ENCODE peak calls at places on chromosomes 11 and 22, in four cellular contexts. One of them, this sample, is unnamed.

GRCh38 chr22:36180038-36180880 is 19.7 kb upstream of the APOL3 start:
- DNase-seq in upper lobe of right lung: peak; percentile 91
- DNase-seq in left lung: peak; percentile 91
- DNase-seq in body of pancreas: peak; percentile 92
- DNase-seq in this sample: no peak

GRCh38 chr22:46054091-46054877 is 77.3 kb upstream of the WNT7B start:
- DNase-seq in left lung: peak; percentile 92
- DNase-seq in upper lobe of right lung: no peak
- DNase-seq in body of pancreas: peak; percentile 72
- DNase-seq in this sample: no peak

GRCh38 chr11:70603064-70603755 is 204.9 kb downstream of the CTTN start:
- DNase-seq in upper lobe of right lung: no peak
- DNase-seq in left lung: no peak
- DNase-seq in body of pancreas: no peak
- DNase-seq in this sample: no peak

GRCh38 chr11:104487035-104487775 is 323.3 kb upstream of the PDGFD start:
- DNase-seq in left lung: no peak
- DNase-seq in body of pancreas: no peak
- DNase-seq in upper lobe of right lung: no peak
- DNase-seq in this sample: no peak

GRCh38 chr22:33515733-33516297 is 404.5 kb downstream of the LARGE1 start:
- DNase-seq in body of pancreas: peak; percentile 34
- DNase-seq in upper lobe of right lung: no peak
- DNase-seq in left lung: no peak
- DNase-seq in this sample: no peak

GRCh38 chr11:85590848-85591483 is 36.2 kb downstream of the DLG2 start:
- DNase-seq in upper lobe of right lung: no peak
- DNase-seq in body of pancreas: no peak
- DNase-seq in left lung: no peak
- DNase-seq in this sample: no peak

GRCh38 chr11:11946878-11947277 is 61.5 kb downstream of the DKK3 start:
- DNase-seq in upper lobe of right lung: no peak
- DNase-seq in left lung: no peak
- DNase-seq in body of pancreas: no peak
- DNase-seq in this sample: no peak

GRCh38 chr11:13343931-13344717 is 66.5 kb downstream of the BMAL1 start:
- DNase-seq in body of pancreas: peak; percentile 80
- DNase-seq in left lung: no peak
- DNase-seq in upper lobe of right lung: no peak
- DNase-seq in this sample: peak; percentile 58

GRCh38 chr11:95577716-95578460 is 211.7 kb downstream of the FAM76B start:
- DNase-seq in left lung: no peak
- DNase-seq in upper lobe of right lung: no peak
- DNase-seq in body of pancreas: no peak
- DNase-seq in this sample: no peak

GRCh38 chr11:574632-575323 is 1.5 kb upstream of the PHRF1 start:
- DNase-seq in left lung: no peak
- DNase-seq in upper lobe of right lung: no peak
- DNase-seq in body of pancreas: no peak
- DNase-seq in this sample: no peak

GRCh38 chr22:24247564-24248344 is 2.9 kb upstream of the GGT5 start:
- DNase-seq in body of pancreas: peak; percentile 86
- DNase-seq in left lung: peak; percentile 94
- DNase-seq in upper lobe of right lung: peak; percentile 95
- DNase-seq in this sample: peak; percentile 97

GRCh38 chr22:39943366-39943765 is 16.8 kb upstream of the TMA7B start:
- DNase-seq in body of pancreas: no peak
- DNase-seq in left lung: no peak
- DNase-seq in upper lobe of right lung: no peak
- DNase-seq in this sample: no peak

GRCh38 chr11:99522467-99523173 is 501.9 kb downstream of the CNTN5 start:
- DNase-seq in upper lobe of right lung: no peak
- DNase-seq in body of pancreas: no peak
- DNase-seq in left lung: no peak
- DNase-seq in this sample: no peak

GRCh38 chr22:45262931-45263789 is 21.6 kb upstream of the UPK3A start:
- DNase-seq in left lung: peak; percentile 48
- DNase-seq in body of pancreas: peak; percentile 38
- DNase-seq in upper lobe of right lung: no peak
- DNase-seq in this sample: no peak

GRCh38 chr11:64449381-64450167 is 90.6 kb downstream of the RPS6KA4 start:
- DNase-seq in left lung: peak; percentile 84
- DNase-seq in upper lobe of right lung: peak; percentile 75
- DNase-seq in body of pancreas: peak; percentile 79
- DNase-seq in this sample: peak; percentile 85
- TF ChIP-seq CTCF in left lung: peak; percentile 72
- TF ChIP-seq CTCF in upper lobe of right lung: peak; percentile 79
- TF ChIP-seq CTCF in body of pancreas: peak; percentile 75
- TF ChIP-seq CTCF in this sample: peak; percentile 71

DNA sequence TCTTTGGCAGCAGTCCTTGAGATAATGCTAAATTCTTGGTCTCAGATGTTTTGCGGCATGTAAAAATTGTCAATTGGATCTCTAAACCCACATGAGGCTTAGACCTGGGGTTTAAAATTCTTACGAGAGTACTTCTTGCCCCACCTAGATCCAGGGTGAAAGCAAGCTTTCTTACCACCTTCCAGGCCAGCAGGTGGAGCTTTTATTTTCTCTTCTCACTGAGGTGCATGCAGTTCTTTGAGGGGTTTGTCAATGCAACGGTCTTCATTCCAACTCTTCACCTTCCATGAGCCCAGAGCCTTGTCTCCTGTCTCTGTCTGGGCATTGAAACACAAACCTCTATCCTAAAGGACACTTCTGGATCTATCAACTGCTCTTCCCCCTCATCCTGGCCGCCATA is 154.1 kb downstream of the MYO18B start:
- DNase-seq in left lung: no peak
- DNase-seq in upper lobe of right lung: no peak
- DNase-seq in body of pancreas: no peak
- DNase-seq in this sample: no peak
- TF ChIP-seq CTCF in left lung: no peak
- TF ChIP-seq CTCF in upper lobe of right lung: no peak
- TF ChIP-seq CTCF in body of pancreas: no peak
- TF ChIP-seq CTCF in this sample: peak; percentile 22

DNA sequence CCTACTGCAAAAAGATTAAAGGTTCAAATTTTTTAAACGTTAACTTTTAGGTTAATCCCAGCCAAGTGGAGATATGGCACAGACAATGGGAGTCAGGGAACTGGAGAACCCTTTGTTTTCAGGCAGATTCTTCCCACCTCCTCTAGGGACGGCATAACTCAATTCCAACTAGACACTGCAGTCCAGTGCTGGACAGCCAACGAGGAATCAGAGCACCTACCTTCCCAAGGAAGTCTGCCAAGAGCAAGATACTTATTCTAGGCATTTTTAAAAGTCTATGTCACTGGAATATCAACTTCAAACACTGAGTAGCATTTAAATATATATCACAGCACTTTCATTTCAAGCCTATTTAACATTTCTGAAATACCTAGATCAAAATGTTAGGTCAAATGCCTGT is 7.3 kb downstream of the CADM1 start:
- DNase-seq in body of pancreas: no peak
- DNase-seq in left lung: no peak
- DNase-seq in upper lobe of right lung: no peak
- DNase-seq in this sample: no peak
- TF ChIP-seq CTCF in body of pancreas: no peak
- TF ChIP-seq CTCF in left lung: no peak
- TF ChIP-seq CTCF in upper lobe of right lung: no peak
- TF ChIP-seq CTCF in this sample: no peak

GRCh38 chr11:29272019-29272654 is 744.7 kb downstream of the KCNA4 start:
- DNase-seq in upper lobe of right lung: no peak
- DNase-seq in body of pancreas: no peak
- DNase-seq in left lung: no peak
- DNase-seq in this sample: no peak
- TF ChIP-seq CTCF in upper lobe of right lung: no peak
- TF ChIP-seq CTCF in body of pancreas: no peak
- TF ChIP-seq CTCF in left lung: no peak
- TF ChIP-seq CTCF in this sample: peak; percentile 8

GRCh38 chr11:31487848-31488247 is 21.6 kb downstream of the IMMP1L start:
- DNase-seq in left lung: no peak
- DNase-seq in upper lobe of right lung: no peak
- DNase-seq in body of pancreas: peak; percentile 21
- DNase-seq in this sample: no peak
- TF ChIP-seq CTCF in left lung: peak; percentile 22
- TF ChIP-seq CTCF in upper lobe of right lung: peak; percentile 43
- TF ChIP-seq CTCF in body of pancreas: peak; percentile 58
- TF ChIP-seq CTCF in this sample: peak; percentile 57

GRCh38 chr11:112579282-112579681 is 318.6 kb upstream of the PLET1 start:
- DNase-seq in upper lobe of right lung: no peak
- DNase-seq in left lung: no peak
- DNase-seq in body of pancreas: no peak
- DNase-seq in this sample: no peak
- TF ChIP-seq CTCF in upper lobe of right lung: no peak
- TF ChIP-seq CTCF in left lung: no peak
- TF ChIP-seq CTCF in body of pancreas: no peak
- TF ChIP-seq CTCF in this sample: no peak

DNA sequence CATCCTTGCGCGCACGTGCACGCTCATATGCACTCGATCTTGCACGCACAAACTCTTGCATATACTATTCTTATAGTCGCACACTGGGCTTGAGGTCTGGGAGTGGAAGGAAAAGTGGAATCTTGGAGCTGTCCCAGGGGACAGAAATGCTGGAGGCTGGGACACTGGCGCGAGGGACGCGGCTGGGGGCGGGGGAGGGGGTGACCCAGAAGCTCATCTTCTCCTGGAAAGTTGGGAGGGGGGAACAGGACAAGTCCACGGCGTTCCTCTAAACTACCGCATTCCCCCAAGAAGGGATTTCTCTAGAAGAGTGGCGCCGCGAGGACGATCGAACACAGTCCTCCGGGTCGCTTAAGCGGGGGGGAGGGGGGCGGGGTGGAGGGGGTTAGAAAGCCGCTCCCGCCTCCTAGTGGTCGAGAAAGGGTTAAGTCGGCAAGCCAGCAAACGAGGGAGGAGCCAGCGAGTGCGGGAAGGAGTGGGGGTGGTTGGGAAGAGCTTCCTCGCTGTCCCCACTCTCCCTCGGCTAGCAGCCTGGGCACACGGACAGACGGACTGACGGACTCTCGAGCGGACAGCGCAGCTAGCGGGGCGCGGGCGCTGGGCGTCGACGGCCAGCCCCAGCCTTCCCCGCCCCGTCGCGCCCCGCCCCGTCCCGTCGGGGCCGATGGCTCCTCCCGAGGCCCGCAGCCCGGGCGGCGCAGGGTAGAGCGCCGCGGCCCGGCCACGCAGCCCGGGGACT is at the start of gene RTN4RL2:
- DNase-seq in upper lobe of right lung: peak; percentile 75
- DNase-seq in left lung: peak; percentile 91
- DNase-seq in body of pancreas: peak; percentile 47
- DNase-seq in this sample: peak; percentile 87
- TF ChIP-seq CTCF in upper lobe of right lung: no peak
- TF ChIP-seq CTCF in left lung: no peak
- TF ChIP-seq CTCF in body of pancreas: no peak
- TF ChIP-seq CTCF in this sample: peak; percentile 28

This sample was measured in D721Med.